ENCODE peak calls at places on chromosome 1, in five cellular contexts. L is GM12878, V is H1, Y is NT2/D1, E is HepG2. Z is an unnamed sample.

GRCh38 chr1:182833271-182833670 is 5.9 kb upstream of the DHX9 start:
- DNase-seq in L (no peak), V (no peak), Y (no peak), E (no peak), Z (no peak)

GRCh38 chr1:201448981-201449380 is 20.0 kb downstream of the PHLDA3 start:
- DNase-seq in L (no peak), V (no peak), Y (no peak), E (peak; percentile 40), Z (no peak)

GRCh38 chr1:78114034-78114956 is 68.5 kb downstream of the GIPC2 start:
- DNase-seq in L (peak; percentile 38), V (no peak), Y (peak; percentile 79), E (peak; percentile 75), Z (peak; percentile 83)

GRCh38 chr1:180299486-180300246 is 69.6 kb downstream of the LHX4 start:
- DNase-seq in L (no peak), V (no peak), Y (no peak), E (no peak), Z (no peak)

GRCh38 chr1:39105841-39106765 is 80.0 kb downstream of the NDUFS5 start:
- DNase-seq in L (no peak), V (peak; percentile 64), Y (peak; percentile 51), E (peak; percentile 69), Z (peak; percentile 30)

GRCh38 chr1:210302501-210302900 is 26.2 kb upstream of the HHAT start:
- DNase-seq in L (no peak), V (no peak), Y (no peak), E (no peak), Z (no peak)

GRCh38 chr1:171785766-171786165 is 4.3 kb downstream of the METTL13 start:
- DNase-seq in L (no peak), V (no peak), Y (no peak), E (no peak), Z (no peak)

GRCh38 chr1:154772611-154773515 is 97.2 kb downstream of the KCNN3 start:
- DNase-seq in L (no peak), V (peak; percentile 69), Y (peak; percentile 51), E (no peak), Z (no peak)

GRCh38 chr1:26862781-26863676 is at the start of gene SFN:
- DNase-seq in L (no peak), V (peak; percentile 95), Y (no peak), E (peak; percentile 85), Z (peak; percentile 56)

GRCh38 chr1:185096531-185096930 is 51.2 kb downstream of the RNF2 start:
- DNase-seq in L (no peak), V (no peak), Y (no peak), E (no peak), Z (no peak)

GRCh38 chr1:110798691-110799256 is 74.2 kb upstream of the CD53 start:
- DNase-seq in L (no peak), V (no peak), Y (no peak), E (no peak), Z (no peak)

GRCh38 chr1:67534627-67535065 is 104.4 kb upstream of the SERBP1 start:
- DNase-seq in L (no peak), V (no peak), Y (no peak), E (peak; percentile 99), Z (no peak)

GRCh38 chr1:167599839-167600581 is 30.0 kb upstream of the RCSD1 start:
- DNase-seq in L (peak; percentile 79), V (no peak), Y (no peak), E (peak; percentile 18), Z (no peak)

GRCh38 chr1:78171736-78172590 is 126.2 kb downstream of the GIPC2 start:
- DNase-seq in L (no peak), V (no peak), Y (no peak), E (no peak), Z (no peak)

GRCh38 chr1:162276493-162276892 is 100.2 kb downstream of the SPATA46 start:
- DNase-seq in L (no peak), V (no peak), Y (no peak), E (peak; percentile 50), Z (peak; percentile 49)

GRCh38 chr1:54462597-54463258 is 56.5 kb upstream of the SSBP3 start:
- DNase-seq in L (no peak), V (no peak), Y (no peak), E (no peak), Z (no peak)

GRCh38 chr1:226109829-226110248 is 47.3 kb downstream of the H3-3A start:
- DNase-seq in L (no peak), V (peak; percentile 82), Y (no peak), E (peak; percentile 75), Z (peak; percentile 98)

GRCh38 chr1:218330043-218330623 is 15.0 kb upstream of the TGFB2 start:
- DNase-seq in L (no peak), V (no peak), Y (no peak), E (peak; percentile 16), Z (peak; percentile 14)

GRCh38 chr1:35449334-35450008 is 107.7 kb downstream of the KIAA0319L start:
- DNase-seq in L (no peak), V (no peak), Y (no peak), E (no peak), Z (no peak)

GRCh38 chr1:8165595-8166360 is 139.7 kb upstream of the ERRFI1 start:
- DNase-seq in L (no peak), V (no peak), Y (no peak), E (no peak), Z (no peak)

GRCh38 chr1:30816211-30817082 is 58.9 kb upstream of the LAPTM5 start:
- DNase-seq in L (no peak), V (peak; percentile 93), Y (peak; percentile 96), E (no peak), Z (peak; percentile 55)
- TF ChIP-seq SUZ12 in L (no peak), V (no peak), Y (no peak), E (no peak), Z (no peak)

GRCh38 chr1:2819831-2820730 is 18.6 kb upstream of the TTC34 start:
- DNase-seq in L (no peak), V (no peak), Y (no peak), E (no peak), Z (no peak)
- TF ChIP-seq SUZ12 in L (no peak), V (no peak), Y (no peak), E (no peak), Z (no peak)

DNA sequence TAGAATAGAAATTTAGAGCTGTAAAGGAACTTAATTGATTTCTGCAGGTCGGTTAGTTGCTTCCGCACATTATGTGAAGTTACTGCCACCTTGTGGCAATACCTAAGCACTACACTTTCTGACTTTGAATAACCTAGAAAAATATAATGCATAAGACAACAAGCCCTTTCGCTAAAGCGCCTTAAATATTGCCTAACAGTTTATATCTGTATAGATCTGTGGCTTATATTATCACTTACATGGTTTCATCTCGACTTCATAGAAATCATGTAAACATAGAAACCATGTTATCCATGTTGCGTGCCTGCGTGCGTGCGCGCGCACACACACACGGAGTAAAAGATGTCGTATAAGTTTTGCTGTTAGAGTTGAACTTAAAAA is 10.9 kb upstream of the IFI16 start:
- DNase-seq in L (peak; percentile 50), V (no peak), Y (peak; percentile 46), E (peak; percentile 40), Z (peak; percentile 48)
- TF ChIP-seq SUZ12 in L (no peak), V (no peak), Y (no peak), E (no peak), Z (no peak)

DNA sequence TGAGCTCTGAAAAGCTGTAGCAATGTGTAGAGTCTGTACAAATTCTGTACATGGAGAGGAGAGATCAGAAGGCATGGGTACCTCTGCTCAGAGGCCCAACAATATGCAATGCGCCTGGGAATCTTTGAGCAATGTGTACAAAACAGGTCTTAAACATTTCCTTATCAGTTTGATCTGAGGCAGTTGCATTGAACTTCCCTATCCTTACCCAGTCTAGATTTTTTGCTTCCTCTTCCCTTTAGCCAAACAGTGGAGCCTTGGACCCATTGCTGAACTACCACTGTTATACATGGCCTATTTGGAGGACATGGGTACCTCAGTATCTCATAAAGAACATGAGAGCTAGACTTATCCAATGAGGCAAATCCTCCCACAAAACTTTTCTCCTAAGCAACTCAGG is 12.6 kb upstream of the MNDA start:
- DNase-seq in L (no peak), V (no peak), Y (no peak), E (no peak), Z (no peak)
- TF ChIP-seq SUZ12 in L (no peak), V (no peak), Y (no peak), E (no peak), Z (no peak)

DNA sequence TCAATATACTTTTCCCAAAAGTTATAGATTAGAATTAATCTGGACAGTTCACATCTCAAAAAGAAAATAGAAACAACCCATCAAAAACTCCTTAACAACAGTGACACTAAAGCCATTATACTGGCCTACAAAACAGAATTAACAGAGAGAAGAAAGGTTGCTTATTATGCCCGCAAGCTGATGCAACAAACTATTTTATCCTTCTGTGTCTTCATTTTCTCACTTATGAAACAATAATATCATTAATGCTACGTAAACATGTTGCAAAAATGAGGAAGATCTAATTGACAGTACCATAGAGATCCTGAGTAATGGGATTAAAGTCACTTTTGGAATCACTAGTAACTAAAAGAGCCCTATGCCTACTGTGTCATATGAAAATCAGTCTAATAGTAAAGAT is 32.6 kb downstream of the LPGAT1 start:
- DNase-seq in L (no peak), V (no peak), Y (no peak), E (no peak), Z (no peak)
- TF ChIP-seq SUZ12 in L (no peak), V (no peak), Y (no peak), E (no peak), Z (no peak)

Z was measured in HEK293T.